ENCODE peak calls at places on chromosome 15, in four cellular contexts. One of them, this sample, is unnamed.

GRCh38 chr15:92000709-92001108 is 147.2 kb downstream of the SLCO3A1 start:
- DNase-seq in IMR-90: no peak
- DNase-seq in breast epithelium: no peak
- DNase-seq in suprapubic skin: no peak
- DNase-seq in this sample: no peak

GRCh38 chr15:58369261-58369699 is 62.5 kb upstream of the LIPC start:
- DNase-seq in breast epithelium: no peak
- DNase-seq in suprapubic skin: no peak
- DNase-seq in IMR-90: peak; percentile 95
- DNase-seq in this sample: no peak

GRCh38 chr15:29244544-29244943 is 25.1 kb downstream of the NSMCE3 start:
- DNase-seq in breast epithelium: no peak
- DNase-seq in IMR-90: no peak
- DNase-seq in suprapubic skin: no peak
- DNase-seq in this sample: no peak

GRCh38 chr15:65184305-65184943 is 718 bp downstream of the CLPX start:
- DNase-seq in IMR-90: peak; percentile 57
- DNase-seq in suprapubic skin: no peak
- DNase-seq in breast epithelium: peak; percentile 49
- DNase-seq in this sample: peak; percentile 59

GRCh38 chr15:35308802-35309201 is 223.7 kb upstream of the NANOGP8 start:
- DNase-seq in IMR-90: peak; percentile 98
- DNase-seq in suprapubic skin: no peak
- DNase-seq in breast epithelium: no peak
- DNase-seq in this sample: no peak

GRCh38 chr15:31391687-31392671 is 65.3 kb downstream of the KLF13 start:
- DNase-seq in breast epithelium: peak; percentile 72
- DNase-seq in suprapubic skin: peak; percentile 96
- DNase-seq in IMR-90: peak; percentile 62
- DNase-seq in this sample: peak; percentile 82

GRCh38 chr15:51830279-51830806 is 890 bp downstream of the TMOD3 start:
- DNase-seq in IMR-90: peak; percentile 51
- DNase-seq in breast epithelium: no peak
- DNase-seq in suprapubic skin: no peak
- DNase-seq in this sample: no peak

GRCh38 chr15:58285921-58286278 is 145.9 kb upstream of the LIPC start:
- DNase-seq in breast epithelium: no peak
- DNase-seq in IMR-90: peak; percentile 2
- DNase-seq in suprapubic skin: no peak
- DNase-seq in this sample: no peak

GRCh38 chr15:65952425-65953053 is 83.2 kb downstream of the RAB11A start:
- DNase-seq in IMR-90: peak; percentile 65
- DNase-seq in breast epithelium: no peak
- DNase-seq in suprapubic skin: no peak
- DNase-seq in this sample: no peak

GRCh38 chr15:40511472-40512133 is 40.8 kb downstream of the CHST14 start:
- DNase-seq in suprapubic skin: no peak
- DNase-seq in breast epithelium: peak; percentile 44
- DNase-seq in IMR-90: no peak
- DNase-seq in this sample: peak; percentile 79

GRCh38 chr15:90886291-90886614 is 1.9 kb downstream of the FES start:
- DNase-seq in IMR-90: no peak
- DNase-seq in breast epithelium: no peak
- DNase-seq in suprapubic skin: no peak
- DNase-seq in this sample: no peak

GRCh38 chr15:98996619-98997018 is 11.0 kb downstream of the PGPEP1L start:
- DNase-seq in IMR-90: no peak
- DNase-seq in breast epithelium: no peak
- DNase-seq in suprapubic skin: no peak
- DNase-seq in this sample: no peak

GRCh38 chr15:25508369-25509002 is 69.7 kb upstream of the UBE3A start:
- DNase-seq in IMR-90: peak; percentile 64
- DNase-seq in suprapubic skin: no peak
- DNase-seq in breast epithelium: no peak
- DNase-seq in this sample: no peak

GRCh38 chr15:80468776-80469175 is 64.6 kb downstream of the ARNT2 start:
- DNase-seq in IMR-90: no peak
- DNase-seq in breast epithelium: no peak
- DNase-seq in suprapubic skin: no peak
- DNase-seq in this sample: no peak

GRCh38 chr15:35376701-35377100 is 169.3 kb downstream of the DPH6 start:
- DNase-seq in suprapubic skin: no peak
- DNase-seq in breast epithelium: no peak
- DNase-seq in IMR-90: peak; percentile 13
- DNase-seq in this sample: no peak

GRCh38 chr15:25136119-25136518 is 181.3 kb downstream of the SNRPN start:
- DNase-seq in breast epithelium: no peak
- DNase-seq in suprapubic skin: no peak
- DNase-seq in IMR-90: peak; percentile 15
- DNase-seq in this sample: no peak

GRCh38 chr15:56342653-56343052 is 22.6 kb upstream of the TEX9 start:
- DNase-seq in IMR-90: no peak
- DNase-seq in suprapubic skin: no peak
- DNase-seq in breast epithelium: no peak
- DNase-seq in this sample: no peak

GRCh38 chr15:55530861-55531313 is 22.9 kb upstream of the DNAAF4 start:
- DNase-seq in IMR-90: peak; percentile 68
- DNase-seq in breast epithelium: no peak
- DNase-seq in suprapubic skin: no peak
- DNase-seq in this sample: no peak

GRCh38 chr15:84908564-84908963 is 24.1 kb downstream of the SLC28A1 start:
- DNase-seq in suprapubic skin: no peak
- DNase-seq in IMR-90: no peak
- DNase-seq in breast epithelium: no peak
- DNase-seq in this sample: no peak

GRCh38 chr15:25800761-25801515 is 62.2 kb downstream of the ATP10A start:
- DNase-seq in suprapubic skin: no peak
- DNase-seq in IMR-90: no peak
- DNase-seq in breast epithelium: no peak
- DNase-seq in this sample: no peak

GRCh38 chr15:44584162-44584749 is 47.3 kb downstream of the EIF3J start:
- DNase-seq in suprapubic skin: no peak
- DNase-seq in breast epithelium: no peak
- DNase-seq in IMR-90: no peak
- DNase-seq in this sample: no peak

GRCh38 chr15:53978248-53978906 is at the start of gene UNC13C:
- DNase-seq in suprapubic skin: no peak
- DNase-seq in IMR-90: no peak
- DNase-seq in breast epithelium: no peak
- DNase-seq in this sample: peak; percentile 17

GRCh38 chr15:40410476-40410875 is 4.9 kb downstream of the IVD start:
- DNase-seq in breast epithelium: no peak
- DNase-seq in IMR-90: no peak
- DNase-seq in suprapubic skin: no peak
- DNase-seq in this sample: no peak

GRCh38 chr15:93566777-93567176 is 477.8 kb upstream of the RGMA start:
- DNase-seq in IMR-90: no peak
- DNase-seq in breast epithelium: no peak
- DNase-seq in suprapubic skin: no peak
- DNase-seq in this sample: no peak

GRCh38 chr15:93034512-93034911 is 54.5 kb downstream of the RGMA start:
- DNase-seq in suprapubic skin: peak; percentile 54
- DNase-seq in breast epithelium: no peak
- DNase-seq in IMR-90: no peak
- DNase-seq in this sample: no peak

GRCh38 chr15:90660195-90660995 is 56.8 kb upstream of the BLM start:
- DNase-seq in IMR-90: peak; percentile 91
- DNase-seq in breast epithelium: peak; percentile 84
- DNase-seq in suprapubic skin: peak; percentile 91
- DNase-seq in this sample: no peak

GRCh38 chr15:90232196-90232595 is 1.5 kb downstream of the CIB1 start:
- DNase-seq in suprapubic skin: no peak
- DNase-seq in breast epithelium: no peak
- DNase-seq in IMR-90: no peak
- DNase-seq in this sample: no peak

GRCh38 chr15:85314139-85314538 is 66.3 kb upstream of the AKAP13 start:
- DNase-seq in breast epithelium: no peak
- DNase-seq in suprapubic skin: no peak
- DNase-seq in IMR-90: peak; percentile 30
- DNase-seq in this sample: no peak

GRCh38 chr15:37081985-37082384 is 18.4 kb downstream of the MEIS2 start:
- DNase-seq in suprapubic skin: no peak
- DNase-seq in IMR-90: no peak
- DNase-seq in breast epithelium: no peak
- DNase-seq in this sample: no peak

GRCh38 chr15:27418729-27419128 is 447.7 kb downstream of the GABRG3 start:
- DNase-seq in suprapubic skin: no peak
- DNase-seq in IMR-90: no peak
- DNase-seq in breast epithelium: no peak
- DNase-seq in this sample: no peak

GRCh38 chr15:55823191-55823670 is 80.3 kb upstream of the PRTG start:
- DNase-seq in IMR-90: peak; percentile 71
- DNase-seq in suprapubic skin: no peak
- DNase-seq in breast epithelium: no peak
- DNase-seq in this sample: no peak

GRCh38 chr15:63083541-63083940 is 38.1 kb upstream of the LACTB start:
- DNase-seq in suprapubic skin: no peak
- DNase-seq in IMR-90: no peak
- DNase-seq in breast epithelium: no peak
- DNase-seq in this sample: no peak

GRCh38 chr15:70853855-70854668 is at the start of gene LARP6:
- DNase-seq in suprapubic skin: no peak
- DNase-seq in IMR-90: peak; percentile 36
- DNase-seq in breast epithelium: peak; percentile 30
- DNase-seq in this sample: peak; percentile 83

GRCh38 chr15:70852501-70853269 is 1.3 kb downstream of the LARP6 start:
- DNase-seq in suprapubic skin: no peak
- DNase-seq in IMR-90: peak; percentile 88
- DNase-seq in breast epithelium: no peak
- DNase-seq in this sample: no peak

GRCh38 chr15:70854669-70854976 is 666 bp upstream of the LARP6 start:
- DNase-seq in breast epithelium: no peak
- DNase-seq in suprapubic skin: no peak
- DNase-seq in IMR-90: peak; percentile 62
- DNase-seq in this sample: no peak

GRCh38 chr15:70853270-70853854 is 595 bp downstream of the LARP6 start:
- DNase-seq in IMR-90: peak; percentile 87
- DNase-seq in breast epithelium: peak; percentile 23
- DNase-seq in suprapubic skin: no peak
- DNase-seq in this sample: no peak

DNA sequence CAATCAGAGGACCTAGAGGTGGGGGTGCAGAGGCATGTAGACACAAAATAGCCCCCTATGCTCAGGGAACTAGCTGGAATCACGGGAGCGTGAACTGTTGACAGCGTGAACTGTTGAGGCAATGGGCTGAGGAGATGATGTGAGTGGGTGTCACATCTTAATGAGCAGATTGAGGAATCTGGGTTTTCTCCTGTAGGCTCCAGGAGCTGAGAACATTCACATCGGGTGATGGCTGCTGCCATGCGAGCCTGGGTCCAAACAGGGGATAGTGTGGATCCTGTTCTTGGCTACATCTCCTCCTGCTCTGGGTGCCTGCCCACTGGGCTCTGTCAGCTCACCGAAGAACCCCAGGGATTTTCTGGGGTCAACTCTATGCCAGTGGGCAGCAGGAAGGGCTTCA is 2.1 kb downstream of the LARP6 start:
- DNase-seq in suprapubic skin: no peak
- DNase-seq in IMR-90: no peak
- DNase-seq in breast epithelium: no peak
- DNase-seq in this sample: no peak
- H3K4me3 ChIP-seq in suprapubic skin: peak overlapping the region; percentile 85
- H3K4me3 ChIP-seq in IMR-90: peak overlapping the region; percentile 95
- H3K4me3 ChIP-seq in breast epithelium: no peak overlapping the region
- H3K4me3 ChIP-seq in this sample: no peak overlapping the region

GRCh38 chr15:74367296-74367854 is at the start of gene CYP11A1:
- DNase-seq in breast epithelium: no peak
- DNase-seq in IMR-90: no peak
- DNase-seq in suprapubic skin: no peak
- DNase-seq in this sample: no peak

GRCh38 chr15:74368121-74368520 is 675 bp upstream of the CYP11A1 start:
- DNase-seq in breast epithelium: no peak
- DNase-seq in suprapubic skin: no peak
- DNase-seq in IMR-90: no peak
- DNase-seq in this sample: no peak

GRCh38 chr15:74362482-74362881 is 5.0 kb downstream of the CYP11A1 start:
- DNase-seq in IMR-90: no peak
- DNase-seq in suprapubic skin: no peak
- DNase-seq in breast epithelium: no peak
- DNase-seq in this sample: no peak

GRCh38 chr15:74364936-74365618 is 2.4 kb downstream of the CYP11A1 start:
- DNase-seq in suprapubic skin: no peak
- DNase-seq in breast epithelium: no peak
- DNase-seq in IMR-90: peak; percentile 37
- DNase-seq in this sample: no peak

GRCh38 chr15:74365619-74366445 is 1.6 kb downstream of the CYP11A1 start:
- DNase-seq in IMR-90: peak; percentile 41
- DNase-seq in suprapubic skin: no peak
- DNase-seq in breast epithelium: no peak
- DNase-seq in this sample: no peak
- H3K4me3 ChIP-seq in IMR-90: peak overlapping the region; percentile 33
- H3K4me3 ChIP-seq in suprapubic skin: peak overlapping the region; percentile 63
- H3K4me3 ChIP-seq in breast epithelium: peak overlapping the region; percentile 61
- H3K4me3 ChIP-seq in this sample: peak overlapping the region; percentile 48

GRCh38 chr15:101070024-101070423 is 150.9 kb downstream of the LRRK1 start:
- DNase-seq in breast epithelium: no peak
- DNase-seq in suprapubic skin: no peak
- DNase-seq in IMR-90: no peak
- DNase-seq in this sample: no peak

GRCh38 chr15:101068523-101068960 is 149.4 kb downstream of the LRRK1 start:
- DNase-seq in suprapubic skin: no peak
- DNase-seq in breast epithelium: no peak
- DNase-seq in IMR-90: peak; percentile 27
- DNase-seq in this sample: no peak

GRCh38 chr15:101068961-101069734 is 150.0 kb downstream of the LRRK1 start:
- DNase-seq in breast epithelium: peak; percentile 30
- DNase-seq in suprapubic skin: no peak
- DNase-seq in IMR-90: peak; percentile 61
- DNase-seq in this sample: peak; percentile 28

GRCh38 chr15:101071651-101072050 is 152.5 kb downstream of the LRRK1 start:
- DNase-seq in IMR-90: no peak
- DNase-seq in breast epithelium: no peak
- DNase-seq in suprapubic skin: no peak
- DNase-seq in this sample: no peak

GRCh38 chr15:101070502-101071273 is 151.5 kb downstream of the LRRK1 start:
- DNase-seq in IMR-90: peak; percentile 89
- DNase-seq in breast epithelium: no peak
- DNase-seq in suprapubic skin: no peak
- DNase-seq in this sample: no peak
- H3K4me3 ChIP-seq in IMR-90: no peak overlapping the region
- H3K4me3 ChIP-seq in breast epithelium: no peak overlapping the region
- H3K4me3 ChIP-seq in suprapubic skin: no peak overlapping the region
- H3K4me3 ChIP-seq in this sample: no peak overlapping the region

GRCh38 chr15:83090465-83090864 is 17.0 kb upstream of the TM6SF1 start:
- DNase-seq in breast epithelium: no peak
- DNase-seq in suprapubic skin: no peak
- DNase-seq in IMR-90: no peak
- DNase-seq in this sample: no peak

GRCh38 chr15:83088876-83089275 is 18.6 kb upstream of the TM6SF1 start:
- DNase-seq in IMR-90: no peak
- DNase-seq in breast epithelium: no peak
- DNase-seq in suprapubic skin: no peak
- DNase-seq in this sample: no peak

GRCh38 chr15:83087535-83087934 is 19.9 kb upstream of the TM6SF1 start:
- DNase-seq in IMR-90: no peak
- DNase-seq in breast epithelium: no peak
- DNase-seq in suprapubic skin: no peak
- DNase-seq in this sample: no peak

GRCh38 chr15:83094592-83094991 is 12.9 kb upstream of the TM6SF1 start:
- DNase-seq in IMR-90: no peak
- DNase-seq in suprapubic skin: no peak
- DNase-seq in breast epithelium: no peak
- DNase-seq in this sample: no peak

GRCh38 chr15:83092309-83092976 is 15.0 kb upstream of the TM6SF1 start:
- DNase-seq in suprapubic skin: no peak
- DNase-seq in breast epithelium: no peak
- DNase-seq in IMR-90: peak; percentile 77
- DNase-seq in this sample: no peak
- H3K4me3 ChIP-seq in suprapubic skin: no peak overlapping the region
- H3K4me3 ChIP-seq in breast epithelium: no peak overlapping the region
- H3K4me3 ChIP-seq in IMR-90: no peak overlapping the region
- H3K4me3 ChIP-seq in this sample: no peak overlapping the region